ENCODE peak calls at places on chromosomes 6 and 20, in six cellular contexts. C is foreskin fibroblast, S is psoas muscle, O is heart left ventricle, H is spleen, Y is SK-N-SH. X is an unnamed sample.

GRCh38 chr6:74872754-74873446 is 333.0 kb downstream of the COL12A1 start:
- DNase-seq in C (no peak), S (no peak), O (no peak), H (no peak), Y (no peak), X (no peak)

GRCh38 chr20:51132286-51132810 is 109.4 kb upstream of the KCNG1 start:
- DNase-seq in C (no peak), S (no peak), O (no peak), H (no peak), Y (no peak), X (no peak)

GRCh38 chr20:62618622-62619529 is 23.4 kb upstream of the SLCO4A1 start:
- DNase-seq in C (no peak), S (peak), O (no peak), H (peak), Y (no peak), X (no peak)

GRCh38 chr20:9971746-9972145 is 63.0 kb upstream of the ANKEF1 start:
- DNase-seq in C (no peak), S (no peak), O (no peak), H (no peak), Y (no peak), X (no peak)

GRCh38 chr6:107648983-107649382 is 159.1 kb downstream of the SOBP start:
- DNase-seq in C (no peak), S (no peak), O (no peak), H (no peak), Y (no peak), X (no peak)

GRCh38 chr6:144087789-144088426 is 7.5 kb downstream of the SF3B5 start:
- DNase-seq in C (no peak), S (no peak), O (no peak), H (no peak), Y (no peak), X (no peak)

GRCh38 chr6:13711726-13712484 is at the start of gene RANBP9:
- DNase-seq in C (peak), S (peak), O (peak), H (peak), Y (peak), X (peak)

GRCh38 chr6:162974685-162975084 is 246.9 kb downstream of the PACRG start:
- DNase-seq in C (no peak), S (no peak), O (no peak), H (no peak), Y (no peak), X (no peak)

GRCh38 chr6:114707081-114707480 is 364.3 kb upstream of the HS3ST5 start:
- DNase-seq in C (no peak), S (no peak), O (no peak), H (no peak), Y (no peak), X (no peak)

GRCh38 chr6:14620522-14620921 is 502.9 kb downstream of the CD83 start:
- DNase-seq in C (no peak), S (no peak), O (no peak), H (no peak), Y (no peak), X (no peak)

GRCh38 chr6:139161169-139161568 is 26.3 kb downstream of the HECA start:
- DNase-seq in C (peak), S (no peak), O (no peak), H (no peak), Y (no peak), X (no peak)

GRCh38 chr6:169806718-169807117 is 55.3 kb downstream of the ERMARD start:
- DNase-seq in C (no peak), S (no peak), O (no peak), H (peak), Y (no peak), X (no peak)

GRCh38 chr6:36276581-36277536 is 7.0 kb downstream of the PNPLA1 start:
- DNase-seq in C (no peak), S (no peak), O (no peak), H (no peak), Y (no peak), X (no peak)

GRCh38 chr6:148915889-148916288 is 169.1 kb downstream of the UST start:
- DNase-seq in C (no peak), S (no peak), O (no peak), H (no peak), Y (no peak), X (no peak)

GRCh38 chr20:53708129-53708968 is 114.7 kb upstream of the ZNF217 start:
- DNase-seq in C (peak), S (no peak), O (no peak), H (no peak), Y (no peak), X (no peak)

GRCh38 chr6:118704911-118705310 is 53.5 kb upstream of the CEP85L start:
- DNase-seq in C (no peak), S (no peak), O (no peak), H (no peak), Y (no peak), X (no peak)

GRCh38 chr20:18031050-18031449 is 26.7 kb downstream of the OVOL2 start:
- DNase-seq in C (no peak), S (no peak), O (no peak), H (no peak), Y (no peak), X (no peak)

GRCh38 chr6:36830577-36830976 is 8.7 kb downstream of the CPNE5 start:
- DNase-seq in C (no peak), S (no peak), O (no peak), H (no peak), Y (no peak), X (no peak)

GRCh38 chr20:46351357-46352058 is 43.2 kb upstream of the CDH22 start:
- DNase-seq in C (no peak), S (no peak), O (no peak), H (peak), Y (no peak), X (no peak)

GRCh38 chr6:135583256-135583758 is 85.8 kb upstream of the AHI1 start:
- DNase-seq in C (no peak), S (no peak), O (no peak), H (no peak), Y (no peak), X (no peak)

GRCh38 chr6:53734473-53735299 is 60.1 kb upstream of the LRRC1 start:
- DNase-seq in C (peak), S (no peak), O (no peak), H (no peak), Y (peak), X (no peak)
- TF ChIP-seq CTCF in C (peak), S (no peak), O (no peak), H (peak), Y (peak), X (peak)

GRCh38 chr20:49447364-49447763 is 35.1 kb downstream of the KCNB1 start:
- DNase-seq in C (no peak), S (no peak), O (no peak), H (no peak), Y (no peak), X (no peak)

GRCh38 chr20:49447946-49448809 is 34.3 kb downstream of the KCNB1 start:
- DNase-seq in C (no peak), S (peak), O (no peak), H (no peak), Y (no peak), X (no peak)

GRCh38 chr20:49446080-49446479 is 36.4 kb downstream of the KCNB1 start:
- DNase-seq in C (no peak), S (no peak), O (no peak), H (no peak), Y (no peak), X (no peak)

GRCh38 chr20:49445176-49445575 is 37.3 kb downstream of the KCNB1 start:
- DNase-seq in C (no peak), S (no peak), O (no peak), H (no peak), Y (peak), X (no peak)

GRCh38 chr20:49446808-49447207 is 35.7 kb downstream of the KCNB1 start:
- DNase-seq in C (no peak), S (peak), O (peak), H (no peak), Y (no peak), X (peak)
- TF ChIP-seq CTCF in C (no peak), S (no peak), O (peak), H (no peak), Y (no peak), X (no peak)

DNA sequence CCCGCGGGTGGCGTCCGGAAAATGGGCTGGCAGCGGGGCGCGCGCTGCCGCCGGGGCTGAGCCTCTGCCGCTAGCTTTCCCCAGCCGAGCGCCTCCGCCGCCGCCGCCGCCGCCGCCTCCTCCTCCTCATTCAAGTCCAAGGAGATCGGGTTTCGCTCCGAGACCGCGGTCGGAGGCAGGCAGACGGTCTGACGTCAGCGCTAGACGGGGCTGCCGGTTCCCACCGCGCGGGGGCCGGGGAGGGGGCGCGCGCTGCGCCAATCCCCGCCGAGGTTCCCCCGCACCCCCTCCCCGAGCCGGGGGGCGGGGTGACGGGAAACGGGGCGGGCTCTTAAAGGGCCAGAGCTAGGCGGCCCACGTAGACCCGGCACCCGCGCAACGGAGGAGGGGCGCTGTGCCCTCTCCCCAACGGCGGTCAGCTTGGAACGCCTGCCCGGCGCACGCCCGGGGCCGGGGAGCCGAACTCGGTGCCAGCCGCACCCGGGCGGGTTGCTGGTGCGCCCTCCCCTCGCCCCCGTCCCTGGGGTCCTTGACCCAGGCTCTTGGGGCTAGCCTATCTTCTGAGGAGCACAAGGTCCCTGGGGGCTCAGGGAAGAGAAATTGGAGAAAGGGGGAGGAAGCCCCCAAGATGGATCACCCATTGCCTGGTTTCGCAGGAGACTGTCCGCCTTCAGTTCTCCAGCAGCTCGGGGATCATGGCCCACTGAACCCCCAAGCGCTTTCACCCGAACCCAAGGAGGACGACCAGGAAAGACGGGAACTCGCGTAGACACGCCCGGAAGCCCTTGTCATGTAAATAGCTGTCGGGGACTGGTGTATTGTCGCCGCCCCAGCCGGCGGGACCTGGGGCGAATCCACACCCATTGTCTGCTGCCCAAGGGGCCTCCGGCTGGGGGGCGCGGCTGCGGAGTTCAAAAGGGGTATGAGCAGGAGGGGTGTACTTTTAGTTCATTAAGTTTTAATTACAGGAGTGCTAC is at the start of gene PMEPA1:
- DNase-seq in C (peak), S (peak), O (peak), H (peak), Y (peak), X (peak)
- TF ChIP-seq CTCF in C (no peak), S (no peak), O (no peak), H (peak), Y (no peak), X (no peak)

DNA sequence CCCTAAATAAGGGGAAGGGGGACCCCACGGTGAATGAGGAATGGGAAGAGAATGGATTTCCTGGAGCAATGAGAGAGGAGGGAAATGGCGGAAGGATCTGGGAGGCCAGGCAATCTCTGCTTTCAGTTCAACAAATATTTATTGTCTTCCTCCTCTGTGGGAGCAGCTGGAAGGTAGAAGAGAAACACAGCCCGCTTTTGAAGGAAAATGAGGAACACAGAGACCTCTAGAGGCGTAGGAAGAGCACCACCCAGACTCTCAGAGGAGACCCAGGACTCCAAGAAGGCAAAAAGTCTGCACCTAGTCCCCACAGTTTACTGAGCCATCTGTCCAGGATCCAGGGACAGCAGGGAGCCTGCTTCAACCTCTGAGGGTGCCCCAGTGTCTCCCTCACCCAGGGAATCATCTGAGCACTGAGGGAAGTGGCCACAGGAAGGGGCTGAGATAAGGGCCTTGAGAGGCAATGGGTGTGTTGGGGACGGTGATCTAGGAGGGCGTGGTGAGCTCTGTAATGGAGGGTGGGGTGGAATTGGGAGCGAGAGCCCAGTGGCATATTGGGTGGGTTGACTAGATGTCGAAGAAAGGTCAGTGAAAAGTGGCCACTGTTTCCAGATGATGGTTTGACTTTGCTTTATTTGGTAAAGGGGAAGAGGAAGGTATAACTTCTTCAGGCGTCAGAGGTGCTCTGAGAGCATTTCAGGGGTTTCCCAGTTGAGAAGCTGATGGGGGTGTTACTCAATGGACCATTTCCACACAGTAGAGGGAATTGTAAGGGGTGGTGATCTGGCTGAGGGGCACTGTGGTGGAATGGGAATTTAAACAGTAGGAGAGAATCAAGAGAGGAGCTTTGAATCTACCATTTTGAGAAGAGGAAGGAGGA is 610 bp downstream of the PSORS1C1 start:
- DNase-seq in C (peak), S (no peak), O (no peak), H (peak), Y (no peak), X (no peak)
- TF ChIP-seq CTCF in C (peak), S (no peak), O (peak), H (peak), Y (peak), X (peak)

GRCh38 chr6:5766260-5766659 is 240.5 kb downstream of the NRN1 start:
- DNase-seq in C (no peak), S (no peak), O (no peak), H (no peak), Y (peak), X (no peak)
- TF ChIP-seq CTCF in C (peak), S (peak), O (no peak), H (no peak), Y (peak), X (peak)

GRCh38 chr6:82365011-82365751 is 1.6 kb downstream of the TPBG start:
- DNase-seq in C (peak), S (no peak), O (no peak), H (peak), Y (peak), X (no peak)
- TF ChIP-seq CTCF in C (no peak), S (no peak), O (no peak), H (no peak), Y (peak), X (no peak)

GRCh38 chr6:25026723-25027122 is 91.0 kb upstream of the RIPOR2 start:
- DNase-seq in C (no peak), S (no peak), O (no peak), H (no peak), Y (no peak), X (no peak)
- TF ChIP-seq CTCF in C (no peak), S (no peak), O (no peak), H (no peak), Y (no peak), X (no peak)

GRCh38 chr6:5215181-5215580 is 45.6 kb downstream of the LYRM4 start:
- DNase-seq in C (peak), S (no peak), O (no peak), H (no peak), Y (no peak), X (no peak)
- TF ChIP-seq CTCF in C (no peak), S (no peak), O (no peak), H (no peak), Y (no peak), X (no peak)

DNA sequence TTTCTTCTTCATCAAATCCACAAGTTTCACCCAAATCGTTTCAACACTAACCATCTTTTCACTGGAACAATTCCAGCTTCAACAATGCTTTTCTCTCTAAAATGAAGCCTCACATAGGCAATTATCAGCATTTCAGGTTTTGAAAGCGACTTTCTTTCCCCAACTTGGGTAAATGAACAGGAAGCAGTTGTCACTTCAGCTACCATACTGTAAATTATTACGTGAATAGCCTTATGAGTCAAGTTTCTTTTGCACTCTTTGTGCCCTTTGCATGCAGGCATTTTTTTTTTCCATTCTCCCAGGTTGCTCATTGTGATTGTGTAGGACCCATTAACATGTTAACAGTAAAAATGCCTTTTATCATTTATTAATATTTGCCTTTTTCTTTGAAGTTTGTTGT is 121.7 kb upstream of the BTBD3 start:
- DNase-seq in C (no peak), S (no peak), O (no peak), H (no peak), Y (no peak), X (no peak)
- TF ChIP-seq CTCF in C (no peak), S (no peak), O (no peak), H (no peak), Y (no peak), X (no peak)

X was measured in AG09319.